ENCODE peak calls at places on chromosomes 1 and 21, in ten cellular contexts. Z is right lobe of liver, I is uterus, Q is transverse colon, S is esophagus squamous epithelium, P is upper lobe of left lung, G is ovary, H is stomach, W is body of pancreas, Y is Peyer's patch. B is an unnamed sample.
A peak's percentile ranks its signal among the peaks of the same experiment; 100 is the strongest.

GRCh38 chr21:34669149-34669879 is 520 bp downstream of the CLIC6 start:
- DNase-seq in S (no peak), P (peak; percentile 86), Z (no peak), G (peak; percentile 42), Q (peak; percentile 23), Y (no peak), W (no peak), I (no peak), H (peak; percentile 54), B (no peak)

GRCh38 chr1:206555473-206555935 is 48.2 kb downstream of the RASSF5 start:
- DNase-seq in H (no peak), Q (peak; percentile 31), Y (peak; percentile 62), P (peak; percentile 81), Z (peak; percentile 79), S (no peak), W (peak; percentile 27), G (peak; percentile 61), I (peak; percentile 62), B (no peak)

GRCh38 chr1:115229016-115229415 is 109.0 kb downstream of the NGF start:
- DNase-seq in Y (no peak), G (no peak), I (no peak), S (no peak), Z (no peak), P (no peak), W (no peak), Q (no peak), H (no peak), B (no peak)

GRCh38 chr1:942864-943533 is 16.1 kb downstream of the NOC2L start:
- DNase-seq in G (peak; percentile 79), S (no peak), I (peak; percentile 77), Q (peak; percentile 46), P (peak; percentile 72), H (no peak), Z (no peak), W (peak; percentile 58), Y (no peak), B (no peak)

GRCh38 chr1:89363638-89364536 is at the start of gene GBP6:
- DNase-seq in P (peak; percentile 22), S (no peak), W (no peak), Z (no peak), Y (no peak), H (no peak), Q (no peak), G (peak; percentile 21), I (no peak), B (no peak)

GRCh38 chr1:207423560-207424292 is 30.4 kb upstream of the CR2 start:
- DNase-seq in Q (no peak), P (peak; percentile 15), I (no peak), H (no peak), W (no peak), S (no peak), G (no peak), Y (peak; percentile 51), Z (no peak), B (no peak)

GRCh38 chr1:244920911-244921310 is 56.6 kb upstream of the HNRNPU start:
- DNase-seq in Q (no peak), Z (no peak), I (no peak), G (no peak), P (no peak), W (no peak), S (no peak), Y (no peak), H (no peak), B (no peak)

GRCh38 chr21:41620541-41620940 is 112.6 kb upstream of the TMPRSS2 start:
- DNase-seq in Y (no peak), S (no peak), Q (no peak), P (no peak), I (no peak), W (no peak), H (no peak), Z (no peak), G (no peak), B (no peak)

GRCh38 chr21:33655591-33656221 is 13.4 kb downstream of the ITSN1 start:
- DNase-seq in Y (no peak), H (no peak), Q (no peak), G (no peak), W (peak; percentile 25), I (no peak), Z (no peak), S (no peak), P (no peak), B (peak; percentile 66)

GRCh38 chr1:169148472-169149252 is 42.2 kb downstream of the ATP1B1 start:
- DNase-seq in G (no peak), Z (no peak), S (no peak), W (peak; percentile 24), I (no peak), Y (peak; percentile 66), P (no peak), H (no peak), Q (peak; percentile 23), B (no peak)

GRCh38 chr21:43741425-43742096 is 22.6 kb downstream of the PDXK start:
- DNase-seq in W (no peak), Y (no peak), G (peak; percentile 45), P (no peak), Q (no peak), I (no peak), S (no peak), Z (no peak), H (no peak), B (no peak)

GRCh38 chr21:43991447-43991991 is 20.6 kb upstream of the TRAPPC10 start:
- DNase-seq in S (no peak), I (no peak), P (peak; percentile 65), W (no peak), Q (no peak), Z (no peak), G (peak; percentile 61), Y (no peak), H (no peak), B (no peak)

GRCh38 chr1:85027242-85027983 is 20.9 kb downstream of the MCOLN3 start:
- DNase-seq in S (no peak), P (no peak), Q (no peak), G (no peak), Z (no peak), W (no peak), H (no peak), Y (no peak), I (no peak), B (no peak)

GRCh38 chr1:13896932-13897331 is 196.9 kb downstream of the PRDM2 start:
- DNase-seq in Q (no peak), Z (no peak), W (no peak), Y (no peak), I (no peak), H (no peak), G (no peak), S (no peak), P (no peak), B (no peak)
- TF ChIP-seq POLR2A in Q (no peak), Z (no peak), W (no peak), Y (no peak), I (no peak), H (no peak), G (no peak), S (no peak), P (no peak), B (no peak)

DNA sequence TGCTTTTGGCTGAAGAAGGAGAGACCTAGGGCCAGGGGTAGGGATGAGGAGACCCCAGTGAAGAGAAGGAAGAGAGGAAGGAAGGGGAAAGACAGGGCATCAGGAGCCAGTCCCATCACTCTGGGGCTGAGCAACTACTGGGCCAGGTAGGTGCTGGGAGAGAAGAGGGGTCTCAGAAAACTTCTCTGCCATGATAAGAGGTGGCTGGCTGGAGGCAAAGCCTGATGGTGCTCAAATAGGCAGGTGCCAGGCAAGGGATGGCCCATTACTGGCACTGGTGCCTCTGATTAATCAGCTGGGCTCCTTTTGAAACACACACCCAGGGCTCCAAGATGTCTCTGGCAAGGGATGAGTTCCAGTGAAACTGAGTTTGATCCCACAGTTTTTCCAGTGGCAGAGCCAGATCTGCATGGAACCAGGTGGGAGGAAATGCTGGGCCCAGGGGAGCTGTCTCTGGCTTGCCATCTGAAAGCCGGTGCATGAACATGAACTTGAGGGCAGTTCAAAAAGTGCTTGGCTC is 2.8 kb downstream of the CSF1 start:
- DNase-seq in W (no peak), H (no peak), Y (no peak), S (no peak), G (no peak), Z (no peak), P (no peak), Q (no peak), I (no peak), B (no peak)
- TF ChIP-seq POLR2A in W (no peak), H (no peak), Y (no peak), S (no peak), G (no peak), Z (no peak), P (no peak), Q (no peak), I (no peak), B (no peak)

DNA sequence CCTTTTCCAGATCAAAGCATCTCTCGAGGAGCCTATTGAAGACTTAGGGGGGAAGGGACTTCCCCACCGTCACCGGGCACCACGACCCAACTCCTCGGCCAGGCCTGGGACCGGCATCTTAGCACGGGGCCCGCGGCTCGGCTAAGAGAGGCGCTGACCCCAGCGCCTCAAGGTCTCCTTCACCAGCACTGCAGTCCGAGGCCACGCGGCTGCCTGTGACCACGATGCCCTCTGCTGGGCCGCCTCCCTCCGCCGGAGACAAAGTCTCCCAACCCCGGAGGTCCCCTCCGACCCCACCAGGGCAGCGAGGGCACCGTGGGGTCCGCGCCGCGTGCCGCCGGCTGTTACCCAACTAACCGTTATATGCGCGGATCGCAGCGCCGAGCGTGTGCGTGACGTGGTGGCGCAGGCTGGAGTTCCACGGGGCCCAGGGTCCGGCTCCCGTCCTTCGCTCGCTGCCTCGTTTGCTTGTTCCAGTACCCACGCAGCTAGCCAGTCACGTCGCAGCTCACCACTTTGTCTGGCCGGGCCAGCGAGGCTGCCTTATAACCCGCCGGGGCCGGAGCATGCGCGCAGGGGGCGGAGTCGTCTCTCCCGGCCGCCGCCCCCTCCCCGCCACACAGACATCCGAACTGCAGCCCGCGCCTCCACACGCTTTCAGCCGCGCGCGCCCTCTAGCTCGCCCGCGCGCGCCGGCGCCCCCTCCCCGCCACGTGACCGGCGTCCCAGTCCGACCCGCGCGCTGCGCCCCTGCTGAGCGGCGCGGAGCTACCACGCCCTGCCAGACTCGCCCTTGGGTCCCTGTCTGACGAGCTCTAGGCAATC is at the start of gene SLC16A1:
- DNase-seq in S (peak; percentile 57), P (peak; percentile 97), W (peak; percentile 79), Z (peak; percentile 95), Y (peak; percentile 97), H (peak; percentile 88), Q (peak; percentile 94), I (peak; percentile 94), G (peak; percentile 93), B (peak; percentile 79)
- TF ChIP-seq POLR2A in S (no peak), P (peak; percentile 91), W (peak; percentile 65), Z (peak; percentile 99), Y (peak; percentile 75), H (no peak), Q (peak; percentile 91), I (peak; percentile 98), G (peak; percentile 80), B (peak; percentile 99)

DNA sequence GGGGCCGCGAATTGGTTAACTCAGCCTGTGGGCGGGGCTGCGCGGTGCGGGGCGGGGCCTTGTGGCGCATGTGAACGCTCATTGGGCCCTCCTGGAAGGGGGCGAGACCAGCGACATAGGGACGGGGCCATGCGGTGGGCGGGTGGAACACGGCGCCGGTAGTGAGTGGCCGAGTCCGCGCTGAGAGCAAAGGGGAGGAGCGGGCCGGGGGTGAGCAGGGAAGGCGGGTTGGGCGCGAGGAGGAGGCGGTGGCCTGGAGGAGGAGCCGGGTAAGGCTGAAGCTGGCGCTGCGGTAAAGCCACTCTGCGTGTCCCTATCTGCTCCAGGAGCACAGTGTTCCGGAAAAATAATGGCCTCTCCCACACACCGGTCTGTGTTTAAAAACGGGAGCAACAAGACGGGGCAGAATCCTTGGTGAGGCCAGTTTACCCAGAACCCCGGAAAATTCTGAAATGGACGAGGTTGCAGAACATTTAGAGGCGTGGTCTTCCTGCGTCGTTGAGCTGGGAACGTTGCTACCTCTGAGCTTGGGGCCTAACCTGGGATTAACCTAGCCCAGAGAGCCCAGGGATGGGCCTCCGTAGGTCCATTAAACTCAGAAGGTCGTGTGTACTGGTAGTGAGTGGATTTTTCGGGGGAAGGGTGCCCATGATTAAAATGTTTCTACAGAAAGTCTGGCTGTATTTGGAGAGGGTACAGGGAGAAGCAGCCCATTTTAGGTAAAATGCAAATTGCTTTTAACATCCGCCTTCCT is 533 bp upstream of the CTNNBIP1 start:
- DNase-seq in G (peak; percentile 100), S (peak; percentile 99), P (peak; percentile 100), I (peak; percentile 100), Z (peak; percentile 100), W (peak; percentile 100), Q (peak; percentile 100), H (peak; percentile 100), Y (peak; percentile 100), B (peak; percentile 87)
- TF ChIP-seq POLR2A in G (peak; percentile 85), S (no peak), P (peak; percentile 89), I (peak; percentile 93), Z (peak; percentile 76), W (peak; percentile 96), Q (peak; percentile 94), H (no peak), Y (peak; percentile 86), B (peak; percentile 43)